ENCODE peak calls at places on chromosome 18, in eight cellular contexts. Z is neural progenitor cell, O is kidney, G is cardiac fibroblast, U is cardiac muscle cell, T is AG09319, W is retinal pigment epithelial cell, K is progenitor cell of endocrine pancreas. P is an unnamed sample.

GRCh38 chr18:62838475-62839098 is 123.2 kb downstream of the PHLPP1 start:
- DNase-seq in W (no peak), G (no peak), O (no peak), T (no peak), U (no peak), Z (no peak), K (no peak), P (no peak)

GRCh38 chr18:69401475-69402218 is 959 bp downstream of the DOK6 start:
- DNase-seq in G (peak; percentile 30), O (peak; percentile 61), T (no peak), U (peak; percentile 26), K (no peak), Z (peak; percentile 39), W (no peak), P (no peak)

GRCh38 chr18:55515946-55516710 is 71.9 kb downstream of the TCF4 start:
- DNase-seq in O (no peak), W (no peak), T (no peak), Z (no peak), U (no peak), G (peak; percentile 89), K (no peak), P (no peak)

GRCh38 chr18:74748809-74749208 is 151.1 kb downstream of the ZNF407 start:
- DNase-seq in K (no peak), U (no peak), O (no peak), G (no peak), T (no peak), Z (peak; percentile 25), W (no peak), P (no peak)

GRCh38 chr18:32091724-32092421 is at the start of gene RNF138:
- DNase-seq in W (peak; percentile 62), T (peak; percentile 44), O (peak; percentile 97), U (peak; percentile 90), K (peak; percentile 75), G (peak; percentile 83), Z (peak; percentile 94), P (peak; percentile 97)

GRCh38 chr18:23281626-23282436 is 146.5 kb downstream of the CABLES1 start:
- DNase-seq in Z (no peak), W (no peak), G (no peak), T (peak; percentile 36), U (no peak), K (no peak), O (no peak), P (no peak)

GRCh38 chr18:36662000-36662399 is 166.8 kb downstream of the TPGS2 start:
- DNase-seq in T (no peak), G (peak; percentile 25), K (no peak), O (no peak), Z (peak; percentile 57), U (no peak), W (no peak), P (no peak)

GRCh38 chr18:24373331-24373730 is 24.3 kb downstream of the OSBPL1A start:
- DNase-seq in O (no peak), W (no peak), Z (no peak), T (no peak), K (no peak), G (peak; percentile 26), U (no peak), P (no peak)

GRCh38 chr18:26574958-26575864 is 26.9 kb upstream of the KCTD1 start:
- DNase-seq in W (peak; percentile 9), U (peak; percentile 42), G (peak; percentile 55), T (peak; percentile 15), Z (peak; percentile 66), K (peak; percentile 15), O (peak; percentile 80), P (no peak)

GRCh38 chr18:28114472-28114871 is 62.5 kb downstream of the CDH2 start:
- DNase-seq in U (no peak), K (no peak), Z (no peak), O (no peak), G (peak; percentile 89), W (no peak), T (no peak), P (no peak)

GRCh38 chr18:23547806-23548205 is 38.5 kb downstream of the NPC1 start:
- DNase-seq in G (no peak), W (no peak), O (no peak), T (no peak), K (no peak), U (no peak), Z (no peak), P (no peak)

GRCh38 chr18:22558945-22559385 is 141.2 kb upstream of the CTAGE1 start:
- DNase-seq in Z (peak; percentile 49), T (no peak), U (peak; percentile 75), W (no peak), G (peak; percentile 75), K (peak; percentile 48), O (peak; percentile 85), P (no peak)

GRCh38 chr18:2921778-2922177 is 75.0 kb downstream of the EMILIN2 start:
- DNase-seq in O (peak; percentile 74), T (no peak), U (no peak), K (no peak), G (no peak), Z (no peak), W (no peak), P (no peak)

GRCh38 chr18:50786851-50787250 is 33.0 kb downstream of the MRO start:
- DNase-seq in Z (no peak), K (no peak), U (no peak), O (no peak), T (no peak), G (no peak), W (no peak), P (no peak)

GRCh38 chr18:51383116-51383515 is 185.6 kb upstream of the MEX3C start:
- DNase-seq in W (no peak), G (no peak), Z (no peak), U (no peak), T (no peak), O (no peak), K (no peak), P (no peak)

GRCh38 chr18:11570770-11571169 is 38.6 kb upstream of the SLC35G4 start:
- DNase-seq in T (peak; percentile 2), O (no peak), K (no peak), W (no peak), U (no peak), Z (no peak), G (peak; percentile 9), P (no peak)

DNA sequence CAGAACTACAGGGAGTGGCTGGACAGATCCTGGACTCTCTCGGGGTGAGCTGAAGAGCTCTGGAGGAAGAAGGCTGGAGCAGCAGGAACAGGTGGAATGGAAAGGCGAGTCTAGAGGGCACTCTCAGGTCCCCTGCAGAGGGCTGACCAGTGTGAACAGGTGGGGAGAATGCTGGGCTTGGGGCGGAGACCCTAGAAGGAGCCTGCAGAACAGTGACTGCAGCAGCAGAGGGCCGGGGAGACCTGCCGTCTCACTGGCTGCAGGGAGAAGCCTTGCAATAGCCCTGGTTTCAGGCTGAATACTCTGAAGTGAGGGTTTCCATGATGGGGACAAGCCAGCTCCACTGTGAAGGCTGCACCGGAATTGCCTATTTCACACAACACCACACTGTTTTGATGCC is 626.7 kb upstream of the SALL3 start:
- DNase-seq in Z (peak; percentile 39), K (no peak), O (no peak), U (peak; percentile 6), G (no peak), T (no peak), W (no peak), P (no peak)
- TF ChIP-seq CTCF in Z (no peak), K (no peak), O (no peak), U (no peak), G (no peak), T (no peak), W (no peak), P (no peak)

GRCh38 chr18:78101091-78101490 is 851.4 kb downstream of the GALR1 start:
- DNase-seq in G (no peak), O (no peak), K (no peak), T (no peak), Z (no peak), W (no peak), U (no peak), P (no peak)
- TF ChIP-seq CTCF in G (no peak), O (no peak), K (no peak), T (no peak), Z (no peak), W (no peak), U (no peak), P (no peak)

DNA sequence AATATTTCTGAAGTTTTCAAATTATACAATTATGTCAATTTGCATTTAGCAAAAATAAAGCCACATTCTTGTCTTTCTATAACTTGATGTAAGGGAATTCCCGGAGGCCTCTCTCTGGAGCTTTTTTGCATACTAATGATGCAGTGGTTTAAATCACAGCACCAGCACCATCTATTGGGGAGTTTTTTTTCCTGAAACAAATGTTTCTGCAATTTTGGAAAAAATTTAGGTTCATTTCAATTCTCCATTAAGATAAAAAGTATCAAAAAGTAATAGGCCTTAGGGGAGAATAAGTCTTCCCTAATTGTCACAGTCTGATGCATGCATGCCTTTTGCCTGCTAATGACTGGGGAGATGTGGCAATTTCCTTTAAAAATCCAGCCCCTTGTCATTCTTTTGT is 13.5 kb downstream of the CBLN2 start:
- DNase-seq in U (no peak), T (no peak), G (no peak), K (no peak), Z (peak; percentile 7), O (no peak), W (no peak), P (no peak)
- TF ChIP-seq CTCF in U (peak; percentile 11), T (peak; percentile 29), G (no peak), K (peak; percentile 7), Z (peak; percentile 45), O (no peak), W (peak; percentile 19), P (peak; percentile 44)

DNA sequence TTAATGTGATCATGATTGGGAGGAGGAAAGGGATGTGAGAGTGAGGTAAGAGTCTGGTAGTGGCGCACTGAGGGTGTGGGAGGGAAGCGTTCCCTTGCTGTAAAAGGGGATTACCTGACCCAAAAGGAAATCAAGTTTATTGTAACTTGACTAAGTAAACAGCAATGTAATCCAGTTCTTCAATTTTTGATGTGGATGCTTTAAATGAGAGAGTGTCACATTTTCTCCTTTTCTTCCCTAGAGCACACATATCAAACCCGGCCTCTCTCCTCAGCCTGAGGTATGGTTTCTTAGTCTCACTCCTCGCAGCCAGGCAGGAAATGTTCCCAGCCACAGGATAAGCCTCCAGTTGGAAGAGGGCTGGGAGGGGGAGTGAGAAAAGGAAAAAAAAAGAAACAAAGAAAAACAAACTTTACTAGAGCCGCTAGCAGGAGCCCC is 688 bp upstream of the ARHGAP28 start:
- DNase-seq in T (no peak), K (no peak), O (no peak), U (no peak), Z (no peak), W (no peak), G (no peak), P (no peak)
- TF ChIP-seq CTCF in T (no peak), K (no peak), O (no peak), U (no peak), Z (no peak), W (no peak), G (no peak), P (no peak)

DNA sequence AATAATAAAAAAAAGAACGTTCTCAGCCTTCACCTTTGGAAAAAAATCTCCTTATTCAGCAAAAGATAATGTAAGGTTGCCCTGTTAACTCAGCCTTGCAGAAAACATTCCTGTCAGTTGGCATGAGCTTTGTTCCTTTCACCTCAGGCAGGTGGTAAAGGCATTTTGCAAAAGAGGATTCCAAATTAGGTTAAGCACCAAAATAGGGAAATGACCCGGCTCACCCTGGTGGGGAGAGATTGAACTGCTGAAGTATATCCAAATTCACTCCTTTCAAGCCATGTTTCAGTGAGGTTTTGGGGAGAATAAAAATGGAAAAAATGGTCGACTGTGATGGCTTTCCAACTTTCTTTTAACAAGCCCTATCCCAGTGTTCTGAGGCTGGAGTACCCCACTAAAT is 1988.8 kb upstream of the PIK3C3 start:
- DNase-seq in Z (peak; percentile 17), K (no peak), W (no peak), G (no peak), U (no peak), T (no peak), O (no peak), P (no peak)
- TF ChIP-seq CTCF in Z (peak; percentile 56), K (peak; percentile 37), W (peak; percentile 49), G (peak; percentile 26), U (peak; percentile 34), T (no peak), O (no peak), P (peak; percentile 39)

P was measured in chondrocyte.